ENCODE peak calls at places on chromosomes 2 and 18, in six cellular contexts. W is HCT116, E is SK-N-SH, J is fibroblast of lung, F is GM12878, Y is neural progenitor cell. H is an unnamed sample.

GRCh38 chr2:151946856-151947523 is 118.8 kb upstream of the ARL5A start:
- DNase-seq in W (peak), E (peak), J (no peak), F (no peak), Y (peak), H (no peak)

GRCh38 chr2:176637497-176638166 is 368.4 kb downstream of the MTX2 start:
- DNase-seq in W (no peak), E (peak), J (peak), F (no peak), Y (peak), H (peak)

GRCh38 chr2:127100261-127101047 is 6.5 kb downstream of the BIN1 start:
- DNase-seq in W (no peak), E (no peak), J (no peak), F (no peak), Y (no peak), H (peak)

GRCh38 chr2:101587251-101587650 is 110.3 kb upstream of the MAP4K4 start:
- DNase-seq in W (no peak), E (no peak), J (no peak), F (no peak), Y (no peak), H (no peak)

GRCh38 chr2:15983496-15983895 is 43.1 kb downstream of the MYCN start:
- DNase-seq in W (no peak), E (no peak), J (no peak), F (no peak), Y (no peak), H (no peak)

GRCh38 chr2:74850816-74851566 is 17.1 kb downstream of the HK2 start:
- DNase-seq in W (no peak), E (no peak), J (no peak), F (no peak), Y (no peak), H (no peak)

GRCh38 chr2:237486819-237487448 is at the start of gene MLPH:
- DNase-seq in W (no peak), E (peak), J (peak), F (no peak), Y (peak), H (peak)

GRCh38 chr2:202373490-202373889 is 2.6 kb upstream of the BMPR2 start:
- DNase-seq in W (no peak), E (no peak), J (no peak), F (no peak), Y (no peak), H (no peak)

GRCh38 chr18:57586243-57587049 is at the start of gene FECH:
- DNase-seq in W (peak), E (peak), J (peak), F (no peak), Y (peak), H (peak)

GRCh38 chr2:233350708-233351107 is 3.6 kb upstream of the DGKD start:
- DNase-seq in W (peak), E (peak), J (peak), F (no peak), Y (no peak), H (peak)

GRCh38 chr2:28052691-28053090 is 162.2 kb downstream of the BABAM2 start:
- DNase-seq in W (no peak), E (no peak), J (peak), F (no peak), Y (no peak), H (no peak)

GRCh38 chr2:1954061-1954460 is 209.7 kb upstream of the PXDN start:
- DNase-seq in W (no peak), E (no peak), J (no peak), F (no peak), Y (no peak), H (no peak)

GRCh38 chr2:216539791-216540241 is 41.2 kb downstream of the RPL37A start:
- DNase-seq in W (no peak), E (peak), J (no peak), F (peak), Y (no peak), H (no peak)

GRCh38 chr2:165469417-165469816 is at the start of gene CSRNP3:
- DNase-seq in W (peak), E (peak), J (peak), F (no peak), Y (peak), H (peak)

GRCh38 chr2:39008663-39009062 is 112.2 kb downstream of the SOS1 start:
- DNase-seq in W (no peak), E (no peak), J (peak), F (no peak), Y (no peak), H (no peak)

GRCh38 chr18:24488824-24489493 is 28.5 kb downstream of the HRH4 start:
- DNase-seq in W (peak), E (peak), J (peak), F (peak), Y (peak), H (peak)

GRCh38 chr2:238941262-238941792 is 93.4 kb downstream of the TWIST2 start:
- DNase-seq in W (no peak), E (no peak), J (no peak), F (no peak), Y (no peak), H (peak)

GRCh38 chr18:45122510-45122909 is 441.8 kb downstream of the SETBP1 start:
- DNase-seq in W (no peak), E (no peak), J (peak), F (no peak), Y (no peak), H (no peak)

GRCh38 chr2:224175010-224175409 is 135.9 kb upstream of the SERPINE2 start:
- DNase-seq in W (no peak), E (no peak), J (no peak), F (no peak), Y (no peak), H (no peak)

GRCh38 chr2:109342890-109343289 is 213.9 kb downstream of the SH3RF3 start:
- DNase-seq in W (no peak), E (no peak), J (no peak), F (no peak), Y (peak), H (no peak)

GRCh38 chr2:14451312-14451711 is 181.2 kb upstream of the LRATD1 start:
- DNase-seq in W (no peak), E (no peak), J (no peak), F (no peak), Y (peak), H (no peak)

GRCh38 chr2:237354930-237355329 is 59.0 kb downstream of the COL6A3 start:
- DNase-seq in W (no peak), E (no peak), J (peak), F (no peak), Y (no peak), H (peak)

GRCh38 chr18:31624892-31625640 is 33.4 kb downstream of the TTR start:
- DNase-seq in W (no peak), E (no peak), J (no peak), F (no peak), Y (no peak), H (no peak)

GRCh38 chr2:27798948-27799645 is 27.6 kb downstream of the MRPL33 start:
- DNase-seq in W (peak), E (no peak), J (peak), F (no peak), Y (peak), H (peak)

GRCh38 chr2:161825429-161825828 is 201.2 kb downstream of the SLC4A10 start:
- DNase-seq in W (no peak), E (no peak), J (no peak), F (no peak), Y (no peak), H (no peak)

GRCh38 chr2:231672617-231673347 is 35.5 kb upstream of the PTMA start:
- DNase-seq in W (peak), E (no peak), J (peak), F (peak), Y (peak), H (peak)

GRCh38 chr2:196167666-196168065 is 3.7 kb downstream of the STK17B start:
- DNase-seq in W (no peak), E (no peak), J (no peak), F (no peak), Y (peak), H (no peak)

GRCh38 chr2:46562451-46562841 is 83.1 kb downstream of the TMEM247 start:
- DNase-seq in W (no peak), E (no peak), J (no peak), F (no peak), Y (no peak), H (no peak)

GRCh38 chr2:45808294-45808693 is 156.8 kb downstream of the PRKCE start:
- DNase-seq in W (no peak), E (no peak), J (no peak), F (no peak), Y (no peak), H (no peak)

GRCh38 chr2:224946911-224947310 is 95.4 kb downstream of the DOCK10 start:
- DNase-seq in W (no peak), E (no peak), J (peak), F (no peak), Y (no peak), H (no peak)

GRCh38 chr2:8090748-8091700 is 590.8 kb upstream of the ID2 start:
- DNase-seq in W (peak), E (no peak), J (peak), F (peak), Y (no peak), H (peak)

GRCh38 chr2:27823564-27823963 is 52.0 kb downstream of the MRPL33 start:
- DNase-seq in W (no peak), E (no peak), J (no peak), F (no peak), Y (no peak), H (no peak)

GRCh38 chr2:84160461-84160860 is 298.6 kb downstream of the SUCLG1 start:
- DNase-seq in W (no peak), E (no peak), J (no peak), F (no peak), Y (no peak), H (no peak)

GRCh38 chr2:133461484-133461883 is 106.8 kb downstream of the NCKAP5 start:
- DNase-seq in W (no peak), E (no peak), J (no peak), F (no peak), Y (no peak), H (no peak)

GRCh38 chr2:119638891-119639539 is 40.0 kb upstream of the TMEM177 start:
- DNase-seq in W (no peak), E (no peak), J (peak), F (no peak), Y (peak), H (no peak)

GRCh38 chr2:101887328-101887727 is 104.4 kb upstream of the IL1R2 start:
- DNase-seq in W (no peak), E (no peak), J (no peak), F (no peak), Y (no peak), H (peak)

GRCh38 chr2:99915108-99915675 is 227.2 kb downstream of the AFF3 start:
- DNase-seq in W (no peak), E (no peak), J (no peak), F (no peak), Y (no peak), H (no peak)

DNA sequence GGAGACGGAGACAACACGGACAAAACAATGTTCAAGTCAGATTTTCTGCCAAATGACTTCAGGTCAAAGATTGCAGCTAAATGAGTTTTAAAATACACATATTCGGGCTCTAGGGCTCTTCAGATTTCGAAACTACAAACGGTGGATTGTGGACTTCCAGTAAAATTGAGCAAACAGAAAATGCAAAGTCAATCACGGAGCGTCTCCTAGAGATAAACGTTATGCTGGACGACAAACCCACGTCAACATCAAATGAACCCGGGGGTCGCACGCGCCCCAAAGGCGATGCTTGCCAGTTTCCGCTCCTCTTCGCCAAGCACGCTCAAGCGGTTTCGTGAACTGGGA is 486 bp downstream of the MRPS5 start:
- DNase-seq in W (no peak), E (no peak), J (peak), F (peak), Y (no peak), H (peak)
- H2AFZ ChIP-seq in W (peak), E (peak), J (peak), F (peak), Y (peak), H (peak)

DNA sequence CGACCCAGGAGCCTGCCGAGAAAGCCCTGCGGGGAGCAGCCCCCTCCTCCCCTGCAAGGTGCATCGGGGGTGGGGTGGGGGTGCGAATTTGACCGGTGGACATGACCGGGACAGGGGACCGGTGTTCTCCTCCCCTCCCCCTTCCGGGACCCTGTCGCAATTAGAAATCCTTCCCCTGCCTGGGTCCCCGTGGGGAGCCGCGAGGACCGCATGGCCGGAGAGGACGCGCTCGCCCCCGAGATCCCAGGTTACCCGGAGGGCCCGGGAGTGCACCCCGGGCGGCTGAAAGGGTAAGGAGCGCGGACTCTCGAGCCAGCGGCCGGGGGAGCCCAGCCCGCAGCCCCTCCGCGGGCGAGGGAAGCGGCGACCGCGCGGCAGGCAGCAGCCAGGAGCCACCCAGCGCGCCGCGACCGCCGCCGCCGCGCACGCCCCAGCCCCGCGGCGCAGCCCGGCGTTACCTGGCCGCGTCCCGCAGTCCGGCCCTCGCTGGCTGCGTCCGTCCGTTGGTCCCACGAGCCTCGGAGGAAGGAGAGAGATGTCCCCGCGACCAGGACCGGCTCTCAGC is 477 bp downstream of the DLGAP1 start:
- DNase-seq in W (no peak), E (peak), J (no peak), F (no peak), Y (no peak), H (no peak)
- H2AFZ ChIP-seq in W (no peak), E (no peak), J (no peak), F (no peak), Y (peak), H (no peak)

DNA sequence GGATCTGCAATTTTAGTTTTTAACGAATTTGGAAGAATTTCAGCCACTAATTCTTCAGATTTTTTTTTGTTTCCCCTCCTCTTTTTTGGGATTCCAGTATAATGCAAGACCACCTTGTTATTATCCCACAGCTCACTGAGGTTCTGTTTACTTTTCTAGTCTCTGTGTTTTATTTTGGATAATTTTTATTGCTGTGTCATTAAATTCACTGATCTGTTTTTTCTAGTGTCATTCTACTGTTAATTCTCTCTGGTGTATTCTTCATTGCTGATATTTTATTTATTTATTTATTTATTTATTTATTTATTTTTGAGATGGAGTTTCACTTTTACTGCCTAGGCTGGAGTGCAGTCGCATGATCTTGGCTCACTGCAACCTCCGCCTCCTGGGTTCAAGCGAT is 32.2 kb downstream of the UBR3 start:
- DNase-seq in W (no peak), E (no peak), J (no peak), F (no peak), Y (no peak), H (no peak)
- H2AFZ ChIP-seq in W (no peak), E (no peak), J (no peak), F (no peak), Y (no peak), H (no peak)

GRCh38 chr2:218152777-218153176 is 14.0 kb downstream of the CXCR1 start:
- DNase-seq in W (peak), E (no peak), J (no peak), F (no peak), Y (no peak), H (no peak)
- H2AFZ ChIP-seq in W (peak), E (no peak), J (no peak), F (no peak), Y (no peak), H (no peak)

GRCh38 chr2:69955029-69955428 is 6.4 kb downstream of the ASPRV1 start:
- DNase-seq in W (no peak), E (no peak), J (no peak), F (no peak), Y (no peak), H (no peak)

GRCh38 chr2:69952336-69953115 is 8.9 kb downstream of the ASPRV1 start:
- DNase-seq in W (no peak), E (no peak), J (no peak), F (no peak), Y (no peak), H (no peak)

GRCh38 chr2:69956580-69956979 is 4.9 kb downstream of the ASPRV1 start:
- DNase-seq in W (no peak), E (no peak), J (no peak), F (no peak), Y (no peak), H (no peak)

GRCh38 chr2:69950241-69950640 is 11.2 kb downstream of the ASPRV1 start:
- DNase-seq in W (no peak), E (no peak), J (peak), F (no peak), Y (no peak), H (no peak)

GRCh38 chr2:69954069-69954468 is 7.4 kb downstream of the ASPRV1 start:
- DNase-seq in W (no peak), E (no peak), J (no peak), F (no peak), Y (no peak), H (no peak)
- H2AFZ ChIP-seq in W (no peak), E (no peak), J (no peak), F (no peak), Y (no peak), H (no peak)

GRCh38 chr18:54392621-54393023 is 34.9 kb downstream of the C18orf54 start:
- DNase-seq in W (peak), E (peak), J (peak), F (no peak), Y (peak), H (peak)
- H2AFZ ChIP-seq in W (peak), E (peak), J (no peak), F (no peak), Y (no peak), H (peak)

GRCh38 chr2:180449171-180449570 is 442.1 kb upstream of the CWC22 start:
- DNase-seq in W (no peak), E (no peak), J (peak), F (no peak), Y (no peak), H (no peak)

GRCh38 chr2:180442860-180443644 is 436.0 kb upstream of the CWC22 start:
- DNase-seq in W (no peak), E (no peak), J (no peak), F (no peak), Y (no peak), H (no peak)

GRCh38 chr2:180446492-180446891 is 439.4 kb upstream of the CWC22 start:
- DNase-seq in W (no peak), E (no peak), J (no peak), F (no peak), Y (no peak), H (no peak)

GRCh38 chr2:180443896-180444295 is 436.8 kb upstream of the CWC22 start:
- DNase-seq in W (no peak), E (no peak), J (peak), F (no peak), Y (no peak), H (no peak)
- H2AFZ ChIP-seq in W (no peak), E (no peak), J (no peak), F (no peak), Y (no peak), H (no peak)

H was measured in osteoblast.